ENCODE peak calls at places on chromosomes 1 and 21, in ten cellular contexts. One of them, this sample, is unnamed.
A peak's percentile ranks its signal among the peaks of the same experiment; 100 is the strongest.

GRCh38 chr21:38489729-38490128 is 8.5 kb downstream of the ERG start:
- DNase-seq in iris pigment epithelial cell: no peak
- DNase-seq in amygdala: no peak
- DNase-seq in skeletal muscle cell: no peak
- DNase-seq in uterus: no peak
- DNase-seq in AML-193: no peak
- DNase-seq in AG08395: no peak
- DNase-seq in NCI-H748 treated with DMSO at 0.1 percent for 48 hours: no peak
- DNase-seq in ACHN: no peak
- DNase-seq in C1 segment of cervical spinal cord: no peak
- DNase-seq in this sample: no peak

GRCh38 chr1:113946668-113947387 is 17.7 kb downstream of the HIPK1 start:
- DNase-seq in iris pigment epithelial cell: peak; percentile 34
- DNase-seq in amygdala: no peak
- DNase-seq in skeletal muscle cell: no peak
- DNase-seq in uterus: no peak
- DNase-seq in AML-193: no peak
- DNase-seq in AG08395: no peak
- DNase-seq in NCI-H748 treated with DMSO at 0.1 percent for 48 hours: no peak
- DNase-seq in ACHN: no peak
- DNase-seq in C1 segment of cervical spinal cord: no peak
- DNase-seq in this sample: no peak

GRCh38 chr1:52601976-52602327 is 219 bp upstream of the GPX7 start:
- DNase-seq in iris pigment epithelial cell: no peak
- DNase-seq in amygdala: no peak
- DNase-seq in skeletal muscle cell: no peak
- DNase-seq in uterus: no peak
- DNase-seq in AML-193: no peak
- DNase-seq in AG08395: peak; percentile 10
- DNase-seq in NCI-H748 treated with DMSO at 0.1 percent for 48 hours: no peak
- DNase-seq in ACHN: no peak
- DNase-seq in C1 segment of cervical spinal cord: peak; percentile 70
- DNase-seq in this sample: peak; percentile 44

GRCh38 chr1:6961289-6961688 is 176.0 kb downstream of the CAMTA1 start:
- DNase-seq in iris pigment epithelial cell: no peak
- DNase-seq in amygdala: no peak
- DNase-seq in skeletal muscle cell: no peak
- DNase-seq in uterus: no peak
- DNase-seq in AML-193: no peak
- DNase-seq in AG08395: no peak
- DNase-seq in NCI-H748 treated with DMSO at 0.1 percent for 48 hours: no peak
- DNase-seq in ACHN: no peak
- DNase-seq in C1 segment of cervical spinal cord: no peak
- DNase-seq in this sample: no peak

GRCh38 chr1:201702936-201703335 is 126.0 kb upstream of the IPO9 start:
- DNase-seq in iris pigment epithelial cell: no peak
- DNase-seq in amygdala: no peak
- DNase-seq in skeletal muscle cell: no peak
- DNase-seq in uterus: peak; percentile 28
- DNase-seq in AML-193: no peak
- DNase-seq in AG08395: no peak
- DNase-seq in NCI-H748 treated with DMSO at 0.1 percent for 48 hours: peak; percentile 90
- DNase-seq in ACHN: peak; percentile 19
- DNase-seq in C1 segment of cervical spinal cord: no peak
- DNase-seq in this sample: no peak

GRCh38 chr1:228733576-228733975 is 1.7 kb upstream of the RHOU start:
- DNase-seq in iris pigment epithelial cell: no peak
- DNase-seq in amygdala: no peak
- DNase-seq in skeletal muscle cell: no peak
- DNase-seq in uterus: no peak
- DNase-seq in AML-193: no peak
- DNase-seq in AG08395: no peak
- DNase-seq in NCI-H748 treated with DMSO at 0.1 percent for 48 hours: no peak
- DNase-seq in ACHN: no peak
- DNase-seq in C1 segment of cervical spinal cord: no peak
- DNase-seq in this sample: no peak

GRCh38 chr1:153532161-153532560 is 3.6 kb downstream of the S100A6 start:
- DNase-seq in iris pigment epithelial cell: no peak
- DNase-seq in amygdala: no peak
- DNase-seq in skeletal muscle cell: no peak
- DNase-seq in uterus: no peak
- DNase-seq in AML-193: no peak
- DNase-seq in AG08395: no peak
- DNase-seq in NCI-H748 treated with DMSO at 0.1 percent for 48 hours: no peak
- DNase-seq in ACHN: no peak
- DNase-seq in C1 segment of cervical spinal cord: no peak
- DNase-seq in this sample: no peak

GRCh38 chr21:32734214-32734613 is 6.4 kb upstream of the SYNJ1 start:
- DNase-seq in iris pigment epithelial cell: no peak
- DNase-seq in amygdala: no peak
- DNase-seq in skeletal muscle cell: no peak
- DNase-seq in uterus: no peak
- DNase-seq in AML-193: no peak
- DNase-seq in AG08395: no peak
- DNase-seq in NCI-H748 treated with DMSO at 0.1 percent for 48 hours: no peak
- DNase-seq in ACHN: no peak
- DNase-seq in C1 segment of cervical spinal cord: no peak
- DNase-seq in this sample: no peak

GRCh38 chr1:21022279-21023040 is 154.2 kb downstream of the EIF4G3 start:
- DNase-seq in iris pigment epithelial cell: peak; percentile 99
- DNase-seq in amygdala: no peak
- DNase-seq in skeletal muscle cell: peak; percentile 96
- DNase-seq in uterus: peak; percentile 30
- DNase-seq in AML-193: peak; percentile 79
- DNase-seq in AG08395: peak; percentile 87
- DNase-seq in NCI-H748 treated with DMSO at 0.1 percent for 48 hours: peak; percentile 88
- DNase-seq in ACHN: peak; percentile 94
- DNase-seq in C1 segment of cervical spinal cord: no peak
- DNase-seq in this sample: peak; percentile 88

GRCh38 chr1:199510314-199510713 is 517.2 kb upstream of the NR5A2 start:
- DNase-seq in iris pigment epithelial cell: no peak
- DNase-seq in amygdala: no peak
- DNase-seq in skeletal muscle cell: no peak
- DNase-seq in uterus: no peak
- DNase-seq in AML-193: no peak
- DNase-seq in AG08395: no peak
- DNase-seq in NCI-H748 treated with DMSO at 0.1 percent for 48 hours: no peak
- DNase-seq in ACHN: no peak
- DNase-seq in C1 segment of cervical spinal cord: no peak
- DNase-seq in this sample: no peak

GRCh38 chr21:17780539-17780938 is 38.6 kb downstream of the C21orf91 start:
- DNase-seq in iris pigment epithelial cell: peak; percentile 6
- DNase-seq in amygdala: no peak
- DNase-seq in skeletal muscle cell: no peak
- DNase-seq in uterus: no peak
- DNase-seq in AML-193: peak; percentile 33
- DNase-seq in AG08395: no peak
- DNase-seq in NCI-H748 treated with DMSO at 0.1 percent for 48 hours: no peak
- DNase-seq in ACHN: no peak
- DNase-seq in C1 segment of cervical spinal cord: no peak
- DNase-seq in this sample: peak; percentile 11

GRCh38 chr1:156489935-156490293 is 10.7 kb downstream of the MEF2D start:
- DNase-seq in iris pigment epithelial cell: no peak
- DNase-seq in amygdala: no peak
- DNase-seq in skeletal muscle cell: no peak
- DNase-seq in uterus: no peak
- DNase-seq in AML-193: no peak
- DNase-seq in AG08395: no peak
- DNase-seq in NCI-H748 treated with DMSO at 0.1 percent for 48 hours: no peak
- DNase-seq in ACHN: no peak
- DNase-seq in C1 segment of cervical spinal cord: no peak
- DNase-seq in this sample: no peak

GRCh38 chr1:159197767-159198557 is 6.7 kb upstream of the ACKR1 start:
- DNase-seq in iris pigment epithelial cell: peak; percentile 72
- DNase-seq in amygdala: no peak
- DNase-seq in skeletal muscle cell: no peak
- DNase-seq in uterus: peak; percentile 48
- DNase-seq in AML-193: peak; percentile 55
- DNase-seq in AG08395: peak; percentile 77
- DNase-seq in NCI-H748 treated with DMSO at 0.1 percent for 48 hours: no peak
- DNase-seq in ACHN: peak; percentile 80
- DNase-seq in C1 segment of cervical spinal cord: peak; percentile 21
- DNase-seq in this sample: peak; percentile 66

GRCh38 chr1:24765308-24765988 is 20.2 kb downstream of the CLIC4 start:
- DNase-seq in iris pigment epithelial cell: peak; percentile 66
- DNase-seq in amygdala: no peak
- DNase-seq in skeletal muscle cell: no peak
- DNase-seq in uterus: no peak
- DNase-seq in AML-193: no peak
- DNase-seq in AG08395: peak; percentile 47
- DNase-seq in NCI-H748 treated with DMSO at 0.1 percent for 48 hours: no peak
- DNase-seq in ACHN: no peak
- DNase-seq in C1 segment of cervical spinal cord: no peak
- DNase-seq in this sample: peak; percentile 45

GRCh38 chr1:46333300-46334029 is 7.1 kb upstream of the NSUN4 start:
- DNase-seq in iris pigment epithelial cell: peak; percentile 38
- DNase-seq in amygdala: no peak
- DNase-seq in skeletal muscle cell: no peak
- DNase-seq in uterus: no peak
- DNase-seq in AML-193: peak; percentile 78
- DNase-seq in AG08395: peak; percentile 49
- DNase-seq in NCI-H748 treated with DMSO at 0.1 percent for 48 hours: peak; percentile 6
- DNase-seq in ACHN: peak; percentile 75
- DNase-seq in C1 segment of cervical spinal cord: no peak
- DNase-seq in this sample: peak; percentile 79

GRCh38 chr1:80054129-80054528 is 1047.6 kb upstream of the ADGRL4 start:
- DNase-seq in iris pigment epithelial cell: peak; percentile 56
- DNase-seq in amygdala: no peak
- DNase-seq in skeletal muscle cell: peak; percentile 79
- DNase-seq in uterus: no peak
- DNase-seq in AML-193: no peak
- DNase-seq in AG08395: no peak
- DNase-seq in NCI-H748 treated with DMSO at 0.1 percent for 48 hours: peak; percentile 99
- DNase-seq in ACHN: no peak
- DNase-seq in C1 segment of cervical spinal cord: no peak
- DNase-seq in this sample: no peak

GRCh38 chr1:230350208-230350921 is 75.8 kb downstream of the PGBD5 start:
- DNase-seq in iris pigment epithelial cell: peak; percentile 11
- DNase-seq in amygdala: no peak
- DNase-seq in skeletal muscle cell: no peak
- DNase-seq in uterus: no peak
- DNase-seq in AML-193: no peak
- DNase-seq in AG08395: peak; percentile 75
- DNase-seq in NCI-H748 treated with DMSO at 0.1 percent for 48 hours: no peak
- DNase-seq in ACHN: no peak
- DNase-seq in C1 segment of cervical spinal cord: no peak
- DNase-seq in this sample: no peak

GRCh38 chr1:94072840-94073516 is 48.0 kb downstream of the ABCA4 start:
- DNase-seq in iris pigment epithelial cell: no peak
- DNase-seq in amygdala: no peak
- DNase-seq in skeletal muscle cell: no peak
- DNase-seq in uterus: no peak
- DNase-seq in AML-193: no peak
- DNase-seq in AG08395: no peak
- DNase-seq in NCI-H748 treated with DMSO at 0.1 percent for 48 hours: no peak
- DNase-seq in ACHN: no peak
- DNase-seq in C1 segment of cervical spinal cord: no peak
- DNase-seq in this sample: peak; percentile 32

GRCh38 chr21:15617968-15618367 is 111.8 kb upstream of the USP25 start:
- DNase-seq in iris pigment epithelial cell: peak; percentile 83
- DNase-seq in amygdala: no peak
- DNase-seq in skeletal muscle cell: peak; percentile 66
- DNase-seq in uterus: no peak
- DNase-seq in AML-193: no peak
- DNase-seq in AG08395: peak; percentile 60
- DNase-seq in NCI-H748 treated with DMSO at 0.1 percent for 48 hours: no peak
- DNase-seq in ACHN: peak; percentile 19
- DNase-seq in C1 segment of cervical spinal cord: no peak
- DNase-seq in this sample: no peak

GRCh38 chr1:15714438-15715136 is 21.5 kb upstream of the SLC25A34 start:
- DNase-seq in iris pigment epithelial cell: peak; percentile 54
- DNase-seq in amygdala: no peak
- DNase-seq in skeletal muscle cell: peak; percentile 50
- DNase-seq in uterus: peak; percentile 42
- DNase-seq in AML-193: no peak
- DNase-seq in AG08395: peak; percentile 73
- DNase-seq in NCI-H748 treated with DMSO at 0.1 percent for 48 hours: no peak
- DNase-seq in ACHN: no peak
- DNase-seq in C1 segment of cervical spinal cord: peak; percentile 31
- DNase-seq in this sample: no peak

GRCh38 chr1:71834570-71835441 is 447.5 kb downstream of the NEGR1 start:
- DNase-seq in iris pigment epithelial cell: no peak
- DNase-seq in amygdala: no peak
- DNase-seq in skeletal muscle cell: no peak
- DNase-seq in uterus: no peak
- DNase-seq in AML-193: no peak
- DNase-seq in AG08395: no peak
- DNase-seq in NCI-H748 treated with DMSO at 0.1 percent for 48 hours: peak; percentile 42
- DNase-seq in ACHN: no peak
- DNase-seq in C1 segment of cervical spinal cord: no peak
- DNase-seq in this sample: no peak

GRCh38 chr1:54474500-54475235 is 68.5 kb upstream of the SSBP3 start:
- DNase-seq in iris pigment epithelial cell: no peak
- DNase-seq in amygdala: no peak
- DNase-seq in skeletal muscle cell: no peak
- DNase-seq in uterus: peak; percentile 53
- DNase-seq in AML-193: no peak
- DNase-seq in AG08395: peak; percentile 37
- DNase-seq in NCI-H748 treated with DMSO at 0.1 percent for 48 hours: no peak
- DNase-seq in ACHN: no peak
- DNase-seq in C1 segment of cervical spinal cord: no peak
- DNase-seq in this sample: no peak

GRCh38 chr1:115624859-115625258 is 16.9 kb upstream of the VANGL1 start:
- DNase-seq in iris pigment epithelial cell: no peak
- DNase-seq in amygdala: no peak
- DNase-seq in skeletal muscle cell: no peak
- DNase-seq in uterus: no peak
- DNase-seq in AML-193: no peak
- DNase-seq in AG08395: no peak
- DNase-seq in NCI-H748 treated with DMSO at 0.1 percent for 48 hours: no peak
- DNase-seq in ACHN: no peak
- DNase-seq in C1 segment of cervical spinal cord: no peak
- DNase-seq in this sample: no peak

GRCh38 chr1:45348020-45348419 is 7.8 kb upstream of the MUTYH start:
- DNase-seq in iris pigment epithelial cell: peak; percentile 43
- DNase-seq in amygdala: no peak
- DNase-seq in skeletal muscle cell: no peak
- DNase-seq in uterus: no peak
- DNase-seq in AML-193: no peak
- DNase-seq in AG08395: peak; percentile 49
- DNase-seq in NCI-H748 treated with DMSO at 0.1 percent for 48 hours: no peak
- DNase-seq in ACHN: peak; percentile 24
- DNase-seq in C1 segment of cervical spinal cord: no peak
- DNase-seq in this sample: no peak

GRCh38 chr1:160993544-160993943 is 27.4 kb downstream of the F11R start:
- DNase-seq in iris pigment epithelial cell: peak; percentile 82
- DNase-seq in amygdala: no peak
- DNase-seq in skeletal muscle cell: peak; percentile 29
- DNase-seq in uterus: no peak
- DNase-seq in AML-193: peak; percentile 48
- DNase-seq in AG08395: peak; percentile 69
- DNase-seq in NCI-H748 treated with DMSO at 0.1 percent for 48 hours: peak; percentile 18
- DNase-seq in ACHN: peak; percentile 50
- DNase-seq in C1 segment of cervical spinal cord: no peak
- DNase-seq in this sample: peak; percentile 66

GRCh38 chr1:227885648-227886502 is 61.9 kb downstream of the WNT9A start:
- DNase-seq in iris pigment epithelial cell: peak; percentile 64
- DNase-seq in amygdala: no peak
- DNase-seq in skeletal muscle cell: no peak
- DNase-seq in uterus: peak; percentile 82
- DNase-seq in AML-193: no peak
- DNase-seq in AG08395: peak; percentile 76
- DNase-seq in NCI-H748 treated with DMSO at 0.1 percent for 48 hours: no peak
- DNase-seq in ACHN: peak; percentile 34
- DNase-seq in C1 segment of cervical spinal cord: no peak
- DNase-seq in this sample: no peak

GRCh38 chr1:236168716-236169429 is 26.5 kb downstream of the GPR137B start:
- DNase-seq in iris pigment epithelial cell: peak; percentile 90
- DNase-seq in amygdala: no peak
- DNase-seq in skeletal muscle cell: peak; percentile 57
- DNase-seq in uterus: peak; percentile 55
- DNase-seq in AML-193: no peak
- DNase-seq in AG08395: no peak
- DNase-seq in NCI-H748 treated with DMSO at 0.1 percent for 48 hours: no peak
- DNase-seq in ACHN: peak; percentile 86
- DNase-seq in C1 segment of cervical spinal cord: no peak
- DNase-seq in this sample: no peak

GRCh38 chr1:108570128-108570527 is 10.2 kb downstream of the EEIG2 start:
- DNase-seq in iris pigment epithelial cell: peak; percentile 35
- DNase-seq in amygdala: no peak
- DNase-seq in skeletal muscle cell: no peak
- DNase-seq in uterus: no peak
- DNase-seq in AML-193: peak; percentile 70
- DNase-seq in AG08395: peak; percentile 43
- DNase-seq in NCI-H748 treated with DMSO at 0.1 percent for 48 hours: peak; percentile 15
- DNase-seq in ACHN: peak; percentile 39
- DNase-seq in C1 segment of cervical spinal cord: no peak
- DNase-seq in this sample: peak; percentile 70

This sample was measured in KBM-7.